ENCODE peak calls at places on chromosomes 2 and 18, in five cellular contexts. J is Daoy, A is HepG2, Z is activated B cell treated with CpG ODN at 0.5 μM for 24 hours, E is IMR-90. Q is an unnamed sample.

GRCh38 chr2:108314586-108315296 is 26.0 kb downstream of the SULT1C2 start:
- DNase-seq in E (no peak), Z (no peak), J (no peak), A (no peak), Q (no peak)

GRCh38 chr2:99653433-99653832 is 163.6 kb upstream of the REV1 start:
- DNase-seq in A (no peak), Z (no peak), E (no peak), J (no peak), Q (no peak)

GRCh38 chr2:42562474-42563144 is 5.8 kb upstream of the MTA3 start:
- DNase-seq in E (no peak), Z (no peak), A (no peak), J (no peak), Q (no peak)

GRCh38 chr2:1990724-1991123 is 246.4 kb upstream of the PXDN start:
- DNase-seq in E (no peak), J (peak), Z (no peak), A (no peak), Q (no peak)

GRCh38 chr2:114442545-114442944 is at the start of gene DPP10:
- DNase-seq in E (peak), A (peak), Z (no peak), J (no peak), Q (peak)

GRCh38 chr2:223647258-223647952 is 45.2 kb upstream of the SCG2 start:
- DNase-seq in Z (no peak), A (no peak), E (peak), J (no peak), Q (no peak)

GRCh38 chr18:61551586-61551985 is 218.4 kb downstream of the CDH20 start:
- DNase-seq in J (peak), A (peak), E (peak), Z (no peak), Q (peak)

GRCh38 chr2:69674301-69674640 is 30.7 kb upstream of the AAK1 start:
- DNase-seq in Z (no peak), J (no peak), A (no peak), E (no peak), Q (no peak)

GRCh38 chr2:8089596-8089995 is 592.3 kb upstream of the ID2 start:
- DNase-seq in J (no peak), E (peak), Z (no peak), A (no peak), Q (no peak)

GRCh38 chr18:66461344-66461743 is 142.5 kb downstream of the CDH19 start:
- DNase-seq in J (no peak), E (no peak), Z (no peak), A (no peak), Q (no peak)

GRCh38 chr2:152042636-152043615 is 55.9 kb downstream of the CACNB4 start:
- DNase-seq in A (no peak), J (no peak), E (no peak), Z (no peak), Q (no peak)

GRCh38 chr2:187360286-187360685 is 87.8 kb downstream of the CALCRL start:
- DNase-seq in A (no peak), J (no peak), E (no peak), Z (no peak), Q (no peak)

GRCh38 chr18:36766836-36767235 is 62.0 kb downstream of the TPGS2 start:
- DNase-seq in E (no peak), Z (no peak), J (no peak), A (no peak), Q (no peak)

GRCh38 chr2:223537669-223538601 is 64.2 kb downstream of the SCG2 start:
- DNase-seq in A (peak), J (no peak), E (peak), Z (no peak), Q (peak)

GRCh38 chr2:2889646-2890045 is 488.0 kb downstream of the EIPR1 start:
- DNase-seq in A (no peak), E (no peak), Z (no peak), J (no peak), Q (no peak)

GRCh38 chr2:72543527-72544216 is 282.2 kb downstream of the EXOC6B start:
- DNase-seq in A (no peak), Z (no peak), J (no peak), E (no peak), Q (no peak)